ENCODE peak calls at places on chromosomes 16 and 17, in five cellular contexts. Q is AG04450, K is heart right ventricle, P is CD14-positive monocyte, F is bronchial epithelial cell. C is an unnamed sample.

GRCh38 chr17:62892870-62893338 is 73.1 kb upstream of the TANC2 start:
- DNase-seq in K (no peak), F (peak), P (peak), Q (peak), C (peak)

GRCh38 chr17:1413281-1413791 is 13.3 kb upstream of the YWHAE start:
- DNase-seq in F (peak), K (peak), Q (no peak), P (no peak), C (peak)

GRCh38 chr16:3113765-3114479 is 1.5 kb downstream of the ZNF205 start:
- DNase-seq in F (no peak), P (no peak), Q (no peak), K (no peak), C (no peak)

GRCh38 chr16:56370185-56370584 is 55.2 kb downstream of the AMFR start:
- DNase-seq in K (no peak), F (no peak), Q (no peak), P (no peak), C (no peak)

GRCh38 chr17:28744104-28744801 is 442 bp downstream of the TRAF4 start:
- DNase-seq in P (no peak), Q (no peak), K (peak), F (no peak), C (peak)

GRCh38 chr17:50766222-50767023 is 895 bp downstream of the ANKRD40CL start:
- DNase-seq in F (no peak), P (no peak), Q (no peak), K (no peak), C (no peak)

GRCh38 chr17:19397556-19398041 is 10.6 kb upstream of the MFAP4 start:
- DNase-seq in K (no peak), Q (no peak), F (peak), P (no peak), C (no peak)

GRCh38 chr16:75241955-75242354 is 9.5 kb downstream of the BCAR1 start:
- DNase-seq in K (no peak), F (no peak), P (no peak), Q (no peak), C (no peak)

GRCh38 chr16:10162981-10163380 is 19.2 kb downstream of the GRIN2A start:
- DNase-seq in Q (no peak), K (no peak), P (no peak), F (no peak), C (no peak)

GRCh38 chr17:67069591-67070136 is 25.3 kb downstream of the CACNG1 start:
- DNase-seq in P (no peak), K (no peak), Q (no peak), F (no peak), C (no peak)

GRCh38 chr17:74241434-74241833 is 28.1 kb downstream of the TTYH2 start:
- DNase-seq in Q (no peak), P (no peak), F (no peak), K (peak), C (no peak)

GRCh38 chr17:81398170-81398854 is 3.1 kb downstream of the BAHCC1 start:
- DNase-seq in Q (no peak), P (no peak), K (no peak), F (no peak), C (no peak)

GRCh38 chr17:81396278-81396721 is 1.0 kb downstream of the BAHCC1 start:
- DNase-seq in P (no peak), K (no peak), Q (no peak), F (no peak), C (no peak)

GRCh38 chr17:81396722-81397313 is 1.6 kb downstream of the BAHCC1 start:
- DNase-seq in Q (no peak), P (no peak), F (no peak), K (peak), C (no peak)

GRCh38 chr17:81398855-81399451 is 3.7 kb downstream of the BAHCC1 start:
- DNase-seq in F (no peak), P (no peak), Q (no peak), K (no peak), C (no peak)

GRCh38 chr17:81397314-81398169 is 2.3 kb downstream of the BAHCC1 start:
- DNase-seq in F (no peak), P (no peak), K (no peak), Q (no peak), C (no peak)
- TF ChIP-seq CTCF in F (peak), P (peak), K (peak), Q (peak), C (peak)

DNA sequence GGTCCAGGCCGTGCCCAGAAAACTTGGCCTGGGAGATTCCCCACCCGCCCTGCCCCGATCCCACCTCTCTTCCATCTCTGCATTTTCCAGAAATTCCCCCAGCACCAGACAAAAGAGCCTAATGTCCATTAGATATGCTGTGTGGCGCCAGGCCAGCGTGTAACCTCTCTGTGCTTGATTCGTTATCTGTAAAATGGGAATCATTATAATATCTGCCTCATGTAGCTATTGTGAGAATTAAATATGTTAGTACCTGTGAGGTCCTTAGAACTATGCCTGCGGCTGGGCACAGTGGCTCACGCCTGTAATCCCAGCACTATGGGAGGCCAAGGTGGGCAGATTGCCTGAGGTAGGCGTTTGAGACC is 33.6 kb upstream of the IL21R start:
- DNase-seq in P (no peak), K (no peak), Q (no peak), F (no peak), C (no peak)
- TF ChIP-seq CTCF in P (peak), K (no peak), Q (no peak), F (no peak), C (peak)

GRCh38 chr16:68972008-68972407 is 128.7 kb downstream of the TANGO6 start:
- DNase-seq in F (no peak), Q (no peak), P (no peak), K (no peak), C (no peak)

GRCh38 chr16:68973611-68974120 is 130.3 kb downstream of the TANGO6 start:
- DNase-seq in F (no peak), K (no peak), Q (no peak), P (no peak), C (no peak)

GRCh38 chr16:68969338-68969737 is 126.0 kb downstream of the TANGO6 start:
- DNase-seq in F (no peak), K (no peak), Q (no peak), P (no peak), C (no peak)

GRCh38 chr16:68978303-68978954 is 127.0 kb upstream of the HAS3 start:
- DNase-seq in Q (no peak), P (no peak), F (no peak), K (no peak), C (no peak)

GRCh38 chr16:68972720-68973119 is 129.4 kb downstream of the TANGO6 start:
- DNase-seq in P (no peak), Q (peak), F (peak), K (no peak), C (no peak)
- TF ChIP-seq CTCF in P (no peak), Q (peak), F (peak), K (no peak), C (no peak)

GRCh38 chr16:17416461-17417221 is 54.1 kb downstream of the XYLT1 start:
- DNase-seq in F (no peak), P (peak), Q (no peak), K (no peak), C (no peak)
- TF ChIP-seq CTCF in F (no peak), P (no peak), Q (peak), K (no peak), C (no peak)

DNA sequence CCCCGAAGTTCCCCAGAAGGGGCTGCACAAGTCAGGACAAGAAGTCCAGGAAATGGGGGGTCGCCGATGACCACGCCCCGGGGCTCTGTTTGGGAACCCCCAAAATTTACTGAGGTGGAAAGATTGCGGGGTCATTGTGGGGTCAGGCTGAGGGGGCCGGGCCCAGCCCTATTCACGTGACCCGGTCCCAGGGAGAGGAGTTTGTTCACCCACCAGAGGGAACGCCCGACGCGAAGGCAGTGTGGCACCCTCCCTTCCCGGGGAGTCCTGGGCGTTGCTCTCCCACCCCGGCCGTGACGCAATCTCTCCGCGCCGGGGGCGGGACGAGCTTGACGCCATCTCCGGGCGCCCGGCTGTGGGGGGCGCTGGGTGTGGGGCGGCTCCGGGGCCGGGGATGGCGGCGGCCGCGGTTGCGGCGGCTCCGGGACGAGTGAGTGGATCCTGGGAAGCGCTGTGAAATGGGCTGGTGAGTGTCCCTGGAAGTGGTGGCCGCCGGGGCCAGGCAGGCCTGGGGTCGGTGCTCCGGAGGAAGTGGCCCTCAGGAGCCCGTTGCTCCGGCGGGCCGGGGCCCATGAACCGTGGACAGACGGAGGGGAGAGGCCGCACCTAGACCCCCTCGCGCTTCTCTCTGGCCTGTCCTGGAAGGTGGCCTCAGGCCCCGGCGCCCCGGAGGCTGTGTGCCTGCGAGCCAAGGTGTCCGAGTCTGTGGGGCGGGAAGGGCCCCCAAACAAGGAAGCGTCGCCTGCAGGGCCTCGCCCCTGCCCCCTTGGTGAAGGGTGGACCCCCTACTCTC is at the start of gene ATXN1L:
- DNase-seq in P (peak), F (peak), K (peak), Q (peak), C (peak)
- TF ChIP-seq CTCF in P (no peak), F (no peak), K (no peak), Q (no peak), C (no peak)

DNA sequence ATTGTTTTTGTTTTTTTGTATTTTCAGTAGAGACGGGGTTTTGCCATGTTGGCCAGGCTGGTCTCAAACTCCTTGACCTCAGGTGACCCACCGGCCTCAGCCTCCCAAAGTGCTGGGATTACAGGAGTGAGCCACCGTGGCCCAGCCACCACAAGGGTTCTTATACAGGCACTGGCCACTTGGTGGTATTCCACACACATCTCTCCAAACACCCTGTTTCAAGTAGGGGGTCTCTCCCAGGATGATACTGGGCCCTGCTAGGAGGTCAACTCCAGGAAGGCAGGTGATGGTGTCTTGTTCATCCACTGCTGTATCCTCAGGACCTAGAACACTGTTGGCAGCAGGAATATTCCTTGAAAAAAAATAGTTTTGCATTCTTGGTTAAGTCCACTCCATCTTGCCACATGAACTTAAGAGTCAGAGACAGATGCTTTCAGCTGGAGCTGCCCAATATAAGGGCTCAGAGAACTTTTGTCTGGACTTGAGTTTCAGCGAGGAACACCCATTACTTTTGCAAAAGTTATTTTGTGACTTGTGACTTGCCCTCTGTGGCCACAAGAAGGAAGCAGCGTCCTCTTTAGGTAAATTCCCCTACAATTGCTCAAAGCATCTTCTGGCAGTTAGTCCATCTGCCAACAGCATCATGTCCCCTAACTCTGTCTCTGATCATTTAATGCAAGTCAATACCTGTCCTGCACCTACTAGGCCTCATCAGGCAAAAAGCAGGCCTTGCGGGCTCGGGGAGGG is 7.4 kb upstream of the EEF2K start:
- DNase-seq in K (no peak), P (no peak), F (no peak), Q (no peak), C (no peak)
- TF ChIP-seq CTCF in K (no peak), P (no peak), F (no peak), Q (peak), C (peak)

GRCh38 chr17:27529230-27529796 is 73.1 kb downstream of the KSR1 start:
- DNase-seq in K (no peak), P (peak), F (peak), Q (no peak), C (no peak)
- TF ChIP-seq CTCF in K (no peak), P (no peak), F (no peak), Q (peak), C (no peak)

C was measured in RWPE1.